ENCODE peak calls at places on chromosomes 11 and 22, in four cellular contexts. One of them, this sample, is unnamed.

GRCh38 chr11:104772806-104773241 is 125.4 kb downstream of the CASP12 start:
- DNase-seq in left lobe of liver: no peak
- DNase-seq in left kidney: peak
- DNase-seq in psoas muscle: no peak
- DNase-seq in this sample: no peak

GRCh38 chr11:114399490-114399889 is 821 bp downstream of the C11orf71 start:
- DNase-seq in left lobe of liver: no peak
- DNase-seq in left kidney: peak
- DNase-seq in psoas muscle: no peak
- DNase-seq in this sample: no peak

GRCh38 chr11:17683378-17684161 is 35.8 kb upstream of the MYOD1 start:
- DNase-seq in left lobe of liver: peak
- DNase-seq in left kidney: no peak
- DNase-seq in psoas muscle: peak
- DNase-seq in this sample: peak

GRCh38 chr11:131246589-131247164 is 123.7 kb upstream of the NTM start:
- DNase-seq in left lobe of liver: no peak
- DNase-seq in left kidney: peak
- DNase-seq in psoas muscle: peak
- DNase-seq in this sample: peak

GRCh38 chr22:48900626-48901025 is 927.0 kb downstream of the BRD1 start:
- DNase-seq in left lobe of liver: peak
- DNase-seq in left kidney: no peak
- DNase-seq in psoas muscle: no peak
- DNase-seq in this sample: no peak

GRCh38 chr22:36010913-36011312 is 17.7 kb downstream of the RBFOX2 start:
- DNase-seq in left lobe of liver: no peak
- DNase-seq in left kidney: peak
- DNase-seq in psoas muscle: no peak
- DNase-seq in this sample: no peak

GRCh38 chr22:30383061-30383460 is 4.2 kb downstream of the RNF215 start:
- DNase-seq in left lobe of liver: no peak
- DNase-seq in left kidney: no peak
- DNase-seq in psoas muscle: no peak
- DNase-seq in this sample: no peak

GRCh38 chr11:43410394-43410793 is 51.7 kb downstream of the TTC17 start:
- DNase-seq in left lobe of liver: no peak
- DNase-seq in left kidney: no peak
- DNase-seq in psoas muscle: no peak
- DNase-seq in this sample: no peak

GRCh38 chr11:123438191-123438627 is 8.1 kb downstream of the GRAMD1B start:
- DNase-seq in left lobe of liver: no peak
- DNase-seq in left kidney: peak
- DNase-seq in psoas muscle: no peak
- DNase-seq in this sample: no peak

GRCh38 chr11:83265331-83265730 is 20.8 kb downstream of the CCDC90B start:
- DNase-seq in left lobe of liver: no peak
- DNase-seq in left kidney: no peak
- DNase-seq in psoas muscle: no peak
- DNase-seq in this sample: no peak

GRCh38 chr11:112017538-112017937 is 7.7 kb upstream of the DLAT start:
- DNase-seq in left lobe of liver: peak
- DNase-seq in left kidney: no peak
- DNase-seq in psoas muscle: no peak
- DNase-seq in this sample: no peak

GRCh38 chr11:15291885-15292284 is 177.2 kb downstream of the INSC start:
- DNase-seq in left lobe of liver: no peak
- DNase-seq in left kidney: no peak
- DNase-seq in psoas muscle: no peak
- DNase-seq in this sample: peak

This sample was measured in pancreas.